ENCODE peak calls at places on chromosome 4, in six cellular contexts. One of them, this sample, is unnamed.

GRCh38 chr4:59987289-59987688 is 1212.8 kb upstream of the ADGRL3 start:
- DNase-seq in thoracic aorta: no peak
- DNase-seq in GM23338: no peak
- DNase-seq in astrocyte of the spinal cord: no peak
- DNase-seq in epithelial cell of esophagus: no peak
- DNase-seq in pancreas: no peak
- DNase-seq in this sample: no peak

GRCh38 chr4:95304898-95305297 is 243.9 kb downstream of the UNC5C start:
- DNase-seq in epithelial cell of esophagus: peak
- DNase-seq in GM23338: peak
- DNase-seq in thoracic aorta: no peak
- DNase-seq in astrocyte of the spinal cord: peak
- DNase-seq in pancreas: no peak
- DNase-seq in this sample: peak

GRCh38 chr4:101114936-101115372 is 232.4 kb downstream of the PPP3CA start:
- DNase-seq in thoracic aorta: no peak
- DNase-seq in epithelial cell of esophagus: peak
- DNase-seq in pancreas: no peak
- DNase-seq in GM23338: peak
- DNase-seq in astrocyte of the spinal cord: peak
- DNase-seq in this sample: peak

GRCh38 chr4:46931981-46932380 is 22.9 kb upstream of the COX7B2 start:
- DNase-seq in GM23338: peak
- DNase-seq in thoracic aorta: no peak
- DNase-seq in astrocyte of the spinal cord: peak
- DNase-seq in epithelial cell of esophagus: peak
- DNase-seq in pancreas: no peak
- DNase-seq in this sample: peak

GRCh38 chr4:15469402-15470148 is at the start of gene CC2D2A:
- DNase-seq in thoracic aorta: no peak
- DNase-seq in GM23338: peak
- DNase-seq in astrocyte of the spinal cord: peak
- DNase-seq in pancreas: no peak
- DNase-seq in epithelial cell of esophagus: peak
- DNase-seq in this sample: peak

GRCh38 chr4:145879598-145879997 is 59.0 kb downstream of the ZNF827 start:
- DNase-seq in GM23338: no peak
- DNase-seq in pancreas: no peak
- DNase-seq in thoracic aorta: no peak
- DNase-seq in epithelial cell of esophagus: no peak
- DNase-seq in astrocyte of the spinal cord: peak
- DNase-seq in this sample: peak

GRCh38 chr4:32010221-32010620 is 1290.1 kb downstream of the PCDH7 start:
- DNase-seq in pancreas: peak
- DNase-seq in astrocyte of the spinal cord: no peak
- DNase-seq in epithelial cell of esophagus: peak
- DNase-seq in thoracic aorta: no peak
- DNase-seq in GM23338: no peak
- DNase-seq in this sample: no peak

GRCh38 chr4:141352775-141353544 is 132.3 kb downstream of the ZNF330 start:
- DNase-seq in pancreas: no peak
- DNase-seq in epithelial cell of esophagus: peak
- DNase-seq in GM23338: peak
- DNase-seq in thoracic aorta: no peak
- DNase-seq in astrocyte of the spinal cord: peak
- DNase-seq in this sample: peak

GRCh38 chr4:13922459-13922858 is 294.9 kb upstream of the BOD1L1 start:
- DNase-seq in astrocyte of the spinal cord: no peak
- DNase-seq in GM23338: no peak
- DNase-seq in thoracic aorta: no peak
- DNase-seq in epithelial cell of esophagus: no peak
- DNase-seq in pancreas: no peak
- DNase-seq in this sample: no peak

GRCh38 chr4:142353149-142353738 is 492.9 kb downstream of the INPP4B start:
- DNase-seq in epithelial cell of esophagus: peak
- DNase-seq in pancreas: no peak
- DNase-seq in GM23338: peak
- DNase-seq in thoracic aorta: no peak
- DNase-seq in astrocyte of the spinal cord: peak
- DNase-seq in this sample: peak

GRCh38 chr4:7434766-7435150 is at the start of gene PSAPL1:
- DNase-seq in epithelial cell of esophagus: no peak
- DNase-seq in GM23338: peak
- DNase-seq in thoracic aorta: no peak
- DNase-seq in pancreas: no peak
- DNase-seq in astrocyte of the spinal cord: no peak
- DNase-seq in this sample: no peak

GRCh38 chr4:27921236-27921635 is 1060.6 kb downstream of the STIM2 start:
- DNase-seq in GM23338: no peak
- DNase-seq in thoracic aorta: no peak
- DNase-seq in pancreas: no peak
- DNase-seq in epithelial cell of esophagus: peak
- DNase-seq in astrocyte of the spinal cord: peak
- DNase-seq in this sample: peak

GRCh38 chr4:7410470-7410869 is 24.3 kb downstream of the PSAPL1 start:
- DNase-seq in astrocyte of the spinal cord: no peak
- DNase-seq in thoracic aorta: no peak
- DNase-seq in GM23338: no peak
- DNase-seq in epithelial cell of esophagus: no peak
- DNase-seq in pancreas: no peak
- DNase-seq in this sample: peak

GRCh38 chr4:91827914-91828313 is 475.9 kb upstream of the GRID2 start:
- DNase-seq in astrocyte of the spinal cord: no peak
- DNase-seq in pancreas: no peak
- DNase-seq in epithelial cell of esophagus: no peak
- DNase-seq in GM23338: no peak
- DNase-seq in thoracic aorta: no peak
- DNase-seq in this sample: no peak

GRCh38 chr4:2051086-2051485 is 8.0 kb upstream of the NAT8L start:
- DNase-seq in astrocyte of the spinal cord: no peak
- DNase-seq in thoracic aorta: no peak
- DNase-seq in pancreas: no peak
- DNase-seq in epithelial cell of esophagus: no peak
- DNase-seq in GM23338: no peak
- DNase-seq in this sample: no peak

DNA sequence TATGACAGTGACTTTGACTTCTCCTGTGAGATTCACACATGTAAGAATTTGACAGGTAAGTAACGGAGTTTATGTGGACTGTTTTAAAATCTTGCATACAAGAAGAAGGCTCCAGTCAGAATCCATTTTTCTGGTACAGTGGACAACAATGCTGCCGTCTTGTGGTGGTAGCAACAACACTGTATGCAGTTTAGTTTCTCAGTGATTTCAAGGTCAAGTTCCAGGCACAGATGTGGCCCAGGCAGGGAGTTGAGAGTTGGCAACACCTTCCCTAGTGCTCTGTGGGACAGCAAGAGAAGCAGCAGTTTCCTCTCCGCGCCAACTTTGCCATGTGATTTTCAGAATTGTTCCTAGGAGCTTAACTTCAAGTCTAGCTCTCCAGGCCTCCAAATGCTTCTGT is 56.0 kb upstream of the STPG2 start:
- DNase-seq in thoracic aorta: no peak
- DNase-seq in pancreas: no peak
- DNase-seq in epithelial cell of esophagus: no peak
- DNase-seq in astrocyte of the spinal cord: no peak
- DNase-seq in GM23338: no peak
- DNase-seq in this sample: no peak
- TF ChIP-seq CTCF in thoracic aorta: no peak
- TF ChIP-seq CTCF in pancreas: no peak
- TF ChIP-seq CTCF in epithelial cell of esophagus: no peak
- TF ChIP-seq CTCF in astrocyte of the spinal cord: no peak
- TF ChIP-seq CTCF in GM23338: no peak
- TF ChIP-seq CTCF in this sample: no peak

DNA sequence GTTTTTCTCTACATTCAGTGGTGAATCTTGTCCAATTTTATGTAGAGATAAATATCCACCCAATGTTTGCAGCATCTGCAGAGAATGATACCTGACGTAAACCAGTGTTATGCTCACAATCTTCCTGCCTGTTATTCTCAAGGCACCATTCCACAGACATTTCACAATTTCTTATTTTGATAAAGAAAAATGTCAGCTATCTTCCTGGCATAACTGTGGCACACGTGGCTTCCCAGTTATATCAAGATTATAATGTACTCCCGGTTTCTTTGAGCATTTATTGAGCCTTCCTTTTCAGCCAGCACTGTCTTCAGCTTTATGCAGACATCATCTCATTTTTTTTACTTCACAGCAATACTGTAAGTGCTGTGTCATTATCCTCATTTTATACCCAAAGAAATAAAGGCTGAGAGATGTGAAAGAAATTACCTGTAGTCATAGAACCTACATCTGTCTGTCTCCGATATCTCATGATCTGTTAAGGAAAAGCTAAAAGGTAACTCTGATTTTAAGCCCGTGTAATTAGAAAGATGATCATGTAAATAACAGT is 1300.8 kb upstream of the TENM3 start:
- DNase-seq in GM23338: no peak
- DNase-seq in epithelial cell of esophagus: no peak
- DNase-seq in astrocyte of the spinal cord: no peak
- DNase-seq in thoracic aorta: no peak
- DNase-seq in pancreas: no peak
- DNase-seq in this sample: no peak
- H3K4me3 ChIP-seq in GM23338: no peak
- H3K4me3 ChIP-seq in epithelial cell of esophagus: no peak
- H3K4me3 ChIP-seq in astrocyte of the spinal cord: no peak
- H3K4me3 ChIP-seq in thoracic aorta: no peak
- H3K4me3 ChIP-seq in pancreas: no peak
- H3K4me3 ChIP-seq in this sample: no peak

GRCh38 chr4:44493924-44494323 is 45.3 kb upstream of the KCTD8 start:
- DNase-seq in pancreas: no peak
- DNase-seq in thoracic aorta: no peak
- DNase-seq in epithelial cell of esophagus: peak
- DNase-seq in astrocyte of the spinal cord: peak
- DNase-seq in GM23338: peak
- DNase-seq in this sample: peak
- TF ChIP-seq CTCF in pancreas: no peak
- TF ChIP-seq CTCF in thoracic aorta: no peak
- TF ChIP-seq CTCF in epithelial cell of esophagus: peak
- TF ChIP-seq CTCF in astrocyte of the spinal cord: peak
- TF ChIP-seq CTCF in GM23338: peak
- TF ChIP-seq CTCF in this sample: peak

GRCh38 chr4:154014401-154015105 is 225.7 kb upstream of the SFRP2 start:
- DNase-seq in GM23338: no peak
- DNase-seq in pancreas: no peak
- DNase-seq in thoracic aorta: no peak
- DNase-seq in astrocyte of the spinal cord: no peak
- DNase-seq in epithelial cell of esophagus: no peak
- DNase-seq in this sample: no peak
- H3K4me3 ChIP-seq in GM23338: no peak
- H3K4me3 ChIP-seq in pancreas: no peak
- H3K4me3 ChIP-seq in thoracic aorta: no peak
- H3K4me3 ChIP-seq in astrocyte of the spinal cord: no peak
- H3K4me3 ChIP-seq in epithelial cell of esophagus: no peak
- H3K4me3 ChIP-seq in this sample: no peak

GRCh38 chr4:49032440-49033161 is 46.5 kb downstream of the CWH43 start:
- DNase-seq in pancreas: no peak
- DNase-seq in epithelial cell of esophagus: peak
- DNase-seq in thoracic aorta: no peak
- DNase-seq in astrocyte of the spinal cord: peak
- DNase-seq in GM23338: peak
- DNase-seq in this sample: peak
- TF ChIP-seq CTCF in pancreas: peak
- TF ChIP-seq CTCF in epithelial cell of esophagus: peak
- TF ChIP-seq CTCF in thoracic aorta: no peak
- TF ChIP-seq CTCF in astrocyte of the spinal cord: peak
- TF ChIP-seq CTCF in GM23338: peak
- TF ChIP-seq CTCF in this sample: peak

DNA sequence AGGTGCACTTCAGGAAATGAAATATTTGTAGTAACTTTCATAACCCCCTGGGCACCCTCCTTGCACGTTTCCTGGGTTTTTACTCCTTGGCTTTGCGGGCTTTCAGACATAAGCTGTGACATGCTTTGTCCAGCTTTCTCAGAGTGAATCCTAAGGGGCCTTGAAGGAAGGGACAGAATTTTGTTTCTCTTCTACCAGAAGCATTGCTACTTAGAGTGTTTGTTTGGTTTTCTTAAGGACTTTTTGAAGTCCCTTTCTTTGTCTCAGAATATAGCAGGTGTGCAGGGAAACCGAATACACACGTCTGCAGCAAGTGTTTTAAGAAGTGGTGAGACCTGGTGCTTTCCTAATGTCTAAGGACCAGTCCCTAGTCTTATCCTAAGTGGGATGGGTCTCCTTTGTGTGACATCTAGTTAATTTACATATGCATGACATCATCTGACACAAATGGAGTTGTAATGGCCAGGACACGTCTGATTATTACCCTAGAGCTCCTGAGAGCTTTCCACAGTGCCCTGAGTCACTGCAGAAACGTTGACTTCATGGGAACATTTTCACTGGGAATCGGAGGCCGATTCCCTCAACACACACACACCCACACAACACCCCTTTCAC is 1.3 kb downstream of the FAM149A start:
- DNase-seq in thoracic aorta: no peak
- DNase-seq in epithelial cell of esophagus: peak
- DNase-seq in astrocyte of the spinal cord: no peak
- DNase-seq in pancreas: no peak
- DNase-seq in GM23338: peak
- DNase-seq in this sample: peak
- H3K4me3 ChIP-seq in thoracic aorta: peak
- H3K4me3 ChIP-seq in epithelial cell of esophagus: no peak
- H3K4me3 ChIP-seq in astrocyte of the spinal cord: no peak
- H3K4me3 ChIP-seq in pancreas: peak
- H3K4me3 ChIP-seq in GM23338: peak
- H3K4me3 ChIP-seq in this sample: no peak

DNA sequence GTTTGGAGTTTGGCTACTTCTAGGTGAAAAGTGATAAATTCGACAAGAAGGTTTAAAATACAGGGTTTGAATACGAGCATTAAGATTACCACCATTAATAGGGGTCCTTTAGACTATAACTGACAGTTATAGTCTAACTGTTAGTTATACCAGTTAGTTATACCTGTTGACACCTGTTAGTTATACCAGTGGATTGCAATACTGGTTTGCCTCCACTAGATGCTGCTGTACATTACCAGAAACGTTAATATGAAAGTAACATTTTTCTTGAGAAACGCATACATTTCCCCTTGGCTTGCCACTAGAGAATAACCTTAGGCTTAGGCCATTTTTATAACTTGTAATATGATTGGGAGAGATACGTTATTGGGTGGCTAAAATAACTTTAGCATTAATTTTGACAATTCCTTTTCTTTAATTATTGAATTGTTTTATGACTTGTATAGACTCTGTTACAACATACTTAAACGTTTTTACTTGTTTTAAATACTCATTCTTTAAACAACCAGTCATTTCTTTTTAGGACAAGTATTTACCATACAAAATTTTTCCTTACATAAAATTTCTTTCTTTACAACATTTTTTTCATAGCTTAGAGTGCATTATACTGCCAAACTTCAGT is 911.2 kb downstream of the FSTL5 start:
- DNase-seq in pancreas: no peak
- DNase-seq in GM23338: peak
- DNase-seq in thoracic aorta: no peak
- DNase-seq in astrocyte of the spinal cord: peak
- DNase-seq in epithelial cell of esophagus: peak
- DNase-seq in this sample: peak
- TF ChIP-seq CTCF in pancreas: peak
- TF ChIP-seq CTCF in GM23338: peak
- TF ChIP-seq CTCF in thoracic aorta: no peak
- TF ChIP-seq CTCF in astrocyte of the spinal cord: peak
- TF ChIP-seq CTCF in epithelial cell of esophagus: peak
- TF ChIP-seq CTCF in this sample: peak